ENCODE peak calls at places on chromosome 19, in four cellular contexts. C is PC-9, L is neural progenitor cell, A is A549. Z is an unnamed sample.
A peak's percentile ranks its signal among the peaks of the same experiment; 100 is the strongest.

GRCh38 chr19:7326105-7326877 is 22.4 kb upstream of the ARHGEF18 start:
- DNase-seq in C (no peak), L (peak; percentile 38), A (no peak), Z (no peak)

GRCh38 chr19:55676384-55676783 is 1.4 kb downstream of the EPN1 start:
- DNase-seq in C (no peak), L (no peak), A (no peak), Z (peak; percentile 10)

GRCh38 chr19:54345938-54346386 is 7.0 kb upstream of the LILRA4 start:
- DNase-seq in C (no peak), L (no peak), A (no peak), Z (no peak)

GRCh38 chr19:47239610-47240296 is 8.8 kb upstream of the BBC3 start:
- DNase-seq in C (no peak), L (peak; percentile 89), A (no peak), Z (peak; percentile 70)

GRCh38 chr19:4256563-4256962 is 9.7 kb downstream of the YJU2 start:
- DNase-seq in C (no peak), L (no peak), A (no peak), Z (no peak)

GRCh38 chr19:57443121-57443696 is 8.1 kb downstream of the ZNF749 start:
- DNase-seq in C (no peak), L (no peak), A (no peak), Z (no peak)

GRCh38 chr19:29004796-29005195 is 208.2 kb downstream of the UQCRFS1 start:
- DNase-seq in C (no peak), L (no peak), A (no peak), Z (no peak)

GRCh38 chr19:46229442-46229841 is at the start of gene IGFL1:
- DNase-seq in C (no peak), L (no peak), A (no peak), Z (no peak)

GRCh38 chr19:53308339-53308811 is 25.2 kb upstream of the ZNF845 start:
- DNase-seq in C (peak; percentile 15), L (peak; percentile 67), A (no peak), Z (peak; percentile 9)
- H3K4me2 ChIP-seq in C (no peak overlapping the region), L (peak overlapping the region; percentile 6), A (no peak overlapping the region), Z (no peak overlapping the region)

DNA sequence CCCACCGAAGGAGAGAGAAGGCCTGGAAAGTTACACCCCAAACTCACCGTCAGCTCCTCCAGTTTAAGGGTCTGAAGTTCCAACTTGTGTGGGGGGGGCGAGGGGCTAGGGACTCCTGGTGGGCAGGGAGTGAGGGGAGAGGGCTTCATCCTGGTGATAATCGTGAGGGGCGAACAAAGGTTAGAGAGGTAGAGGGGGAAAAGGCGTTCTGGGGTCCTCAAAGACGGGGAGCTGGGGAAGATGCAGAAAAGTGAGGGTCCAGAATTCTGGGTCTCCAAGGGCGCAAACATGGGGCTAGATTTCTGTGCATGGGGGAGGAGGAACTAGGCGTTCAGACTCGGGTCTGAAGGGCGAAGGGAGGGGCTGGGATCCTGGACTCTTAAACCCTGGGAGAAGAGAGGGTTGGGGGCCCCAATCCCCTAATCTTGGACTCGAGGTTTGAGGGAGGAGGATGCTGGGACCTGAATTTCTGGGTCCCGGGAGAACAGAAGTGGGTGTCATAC is 4.7 kb downstream of the MAMSTR start:
- DNase-seq in C (no peak), L (no peak), A (no peak), Z (no peak)
- H3K4me1 ChIP-seq in C (peaks cover 19% of the 10 kb centered on the region), L (peaks cover 18% of the 10 kb centered on the region), A (peaks cover 16% of the 10 kb centered on the region), Z (peaks cover 11% of the 10 kb centered on the region)

DNA sequence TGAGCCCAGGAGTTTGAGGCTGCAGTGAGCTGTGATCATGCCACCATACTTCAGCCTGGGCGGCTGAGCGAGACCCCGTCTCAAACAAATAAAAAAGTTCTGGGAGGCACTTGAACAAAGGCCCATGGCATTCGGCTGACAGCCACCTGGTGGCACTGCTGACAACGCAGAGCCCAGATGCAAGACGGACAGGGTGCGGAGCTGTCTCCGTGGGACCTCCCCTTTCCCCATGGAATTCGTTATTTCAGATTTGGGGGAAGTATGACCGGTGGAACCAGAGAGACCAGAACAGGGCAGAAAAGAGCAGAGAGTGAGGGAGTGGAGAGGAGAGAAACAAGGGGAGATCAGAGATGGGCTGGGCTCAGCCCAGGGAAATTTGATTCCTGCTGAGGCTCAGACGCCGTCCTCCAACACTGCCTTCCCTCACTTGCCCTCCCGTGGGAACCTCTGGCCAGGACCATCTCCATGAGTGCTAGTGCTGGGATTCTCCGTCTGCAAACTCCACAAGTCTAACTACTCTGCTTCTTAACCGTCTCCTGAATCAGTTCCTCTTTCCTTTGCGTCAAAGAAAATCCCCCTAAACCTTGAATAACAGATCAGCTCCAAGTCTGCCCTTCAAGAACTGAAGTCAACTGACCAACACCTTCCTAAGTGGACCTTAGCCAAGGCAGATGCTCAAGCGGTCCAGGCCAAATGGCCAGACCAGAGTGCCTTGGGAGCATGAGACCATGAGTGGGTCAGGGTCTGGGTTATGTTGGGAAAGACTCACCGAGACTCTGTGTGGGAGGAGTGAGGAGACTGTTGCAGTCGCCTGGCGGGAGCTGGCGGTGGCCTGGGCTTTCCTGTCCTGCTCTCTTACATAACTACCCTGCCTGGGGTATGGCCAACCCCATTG is 11.9 kb upstream of the ATF5 start:
- DNase-seq in C (no peak), L (peak; percentile 49), A (no peak), Z (no peak)
- H3K4me2 ChIP-seq in C (no peak overlapping the region), L (no peak overlapping the region), A (no peak overlapping the region), Z (no peak overlapping the region)

GRCh38 chr19:18650048-18650435 is 13.2 kb downstream of the KLHL26 start:
- DNase-seq in C (no peak), L (no peak), A (no peak), Z (no peak)

GRCh38 chr19:18648971-18649310 is 12.1 kb downstream of the KLHL26 start:
- DNase-seq in C (no peak), L (no peak), A (no peak), Z (peak; percentile 37)

GRCh38 chr19:18647807-18648206 is 11.0 kb downstream of the KLHL26 start:
- DNase-seq in C (no peak), L (no peak), A (no peak), Z (no peak)

GRCh38 chr19:18650468-18651001 is 13.7 kb downstream of the KLHL26 start:
- DNase-seq in C (no peak), L (peak; percentile 37), A (no peak), Z (peak; percentile 81)

GRCh38 chr19:18649371-18650047 is 12.7 kb downstream of the KLHL26 start:
- DNase-seq in C (no peak), L (peak; percentile 46), A (no peak), Z (peak; percentile 74)
- H3K4me1 ChIP-seq in C (no peaks in the 10 kb centered on the region), L (peaks cover 12% of the 10 kb centered on the region), A (no peaks in the 10 kb centered on the region), Z (peaks cover 30% of the 10 kb centered on the region)

GRCh38 chr19:32814046-32814445 is 55.5 kb downstream of the SLC7A9 start:
- DNase-seq in C (no peak), L (no peak), A (no peak), Z (no peak)
- H3K4me2 ChIP-seq in C (no peak overlapping the region), L (no peak overlapping the region), A (peak overlapping the region; percentile 43), Z (no peak overlapping the region)

GRCh38 chr19:19488875-19489690 is 26.3 kb downstream of the TSSK6 start:
- DNase-seq in C (peak; percentile 76), L (peak; percentile 82), A (peak; percentile 38), Z (peak; percentile 96)
- H3K4me1 ChIP-seq in C (peaks cover 23% of the 10 kb centered on the region), L (peaks cover 21% of the 10 kb centered on the region), A (peaks cover 20% of the 10 kb centered on the region), Z (peaks cover 34% of the 10 kb centered on the region)

GRCh38 chr19:41944336-41944735 is 14.8 kb downstream of the RABAC1 start:
- DNase-seq in C (no peak), L (no peak), A (no peak), Z (no peak)
- H3K4me2 ChIP-seq in C (no peak overlapping the region), L (no peak overlapping the region), A (no peak overlapping the region), Z (no peak overlapping the region)

GRCh38 chr19:30375651-30376050 is 3.5 kb downstream of the ZNF536 start:
- DNase-seq in C (no peak), L (no peak), A (no peak), Z (no peak)
- H3K4me1 ChIP-seq in C (no peaks in the 10 kb centered on the region), L (peaks cover 30% of the 10 kb centered on the region), A (no peaks in the 10 kb centered on the region), Z (no peaks in the 10 kb centered on the region)

Z was measured in fibroblast of lung.